ENCODE peak calls at places on chromosomes 11 and 22, in nine cellular contexts. L, O, C, M, H, A, X, U and V are unnamed samples.

GRCh38 chr11:68750197-68750987 is 928 bp downstream of the TESMIN start:
- DNase-seq in L (no peak), O (no peak), C (peak; percentile 11), M (no peak), H (peak; percentile 76), A (no peak), X (no peak), U (peak; percentile 79), V (no peak)

GRCh38 chr11:85718991-85719807 is 33.2 kb upstream of the CCDC89 start:
- DNase-seq in L (peak; percentile 73), O (peak; percentile 49), C (no peak), M (peak; percentile 95), H (peak; percentile 61), A (peak; percentile 93), X (no peak), U (peak; percentile 87), V (no peak)

GRCh38 chr11:44804449-44805151 is 77.8 kb downstream of the TSPAN18 start:
- DNase-seq in L (no peak), O (no peak), C (no peak), M (no peak), H (no peak), A (no peak), X (no peak), U (no peak), V (no peak)

GRCh38 chr11:92653448-92653847 is 316.0 kb upstream of the MTNR1B start:
- DNase-seq in L (no peak), O (no peak), C (no peak), M (no peak), H (no peak), A (no peak), X (no peak), U (no peak), V (no peak)

GRCh38 chr11:119153049-119153818 is 4.4 kb downstream of the ABCG4 start:
- DNase-seq in L (no peak), O (no peak), C (no peak), M (no peak), H (peak; percentile 54), A (no peak), X (no peak), U (no peak), V (no peak)

GRCh38 chr22:37742374-37743092 is 45.7 kb downstream of the TRIOBP start:
- DNase-seq in L (peak; percentile 54), O (no peak), C (peak; percentile 33), M (peak; percentile 90), H (no peak), A (peak; percentile 91), X (no peak), U (no peak), V (no peak)

GRCh38 chr11:104609297-104609696 is 289.0 kb downstream of the CASP12 start:
- DNase-seq in L (no peak), O (peak; percentile 14), C (peak; percentile 14), M (peak; percentile 46), H (peak; percentile 67), A (peak; percentile 82), X (peak; percentile 26), U (peak; percentile 51), V (no peak)

GRCh38 chr11:118051611-118052461 is 25.0 kb upstream of the TMPRSS4 start:
- DNase-seq in L (no peak), O (no peak), C (peak; percentile 55), M (no peak), H (no peak), A (no peak), X (no peak), U (no peak), V (peak; percentile 28)

GRCh38 chr11:70400643-70401042 is 2.3 kb downstream of the CTTN start:
- DNase-seq in L (no peak), O (no peak), C (peak; percentile 34), M (no peak), H (no peak), A (no peak), X (no peak), U (no peak), V (no peak)

GRCh38 chr11:96254087-96254486 is 88.9 kb downstream of the MAML2 start:
- DNase-seq in L (peak; percentile 42), O (no peak), C (no peak), M (no peak), H (no peak), A (peak; percentile 84), X (no peak), U (no peak), V (no peak)

GRCh38 chr11:46672381-46672839 is 28.0 kb downstream of the ARHGAP1 start:
- DNase-seq in L (peak; percentile 27), O (no peak), C (no peak), M (no peak), H (no peak), A (no peak), X (no peak), U (no peak), V (no peak)

GRCh38 chr22:32905400-32905799 is 103.9 kb downstream of the TIMP3 start:
- DNase-seq in L (no peak), O (peak; percentile 5), C (no peak), M (no peak), H (no peak), A (no peak), X (no peak), U (no peak), V (no peak)

GRCh38 chr11:81916459-81916858 is 817.2 kb downstream of the FAM181B start:
- DNase-seq in L (no peak), O (no peak), C (no peak), M (peak; percentile 20), H (no peak), A (no peak), X (no peak), U (no peak), V (no peak)

GRCh38 chr11:15969281-15969680 is 387.1 kb downstream of the SOX6 start:
- DNase-seq in L (peak; percentile 76), O (no peak), C (no peak), M (peak; percentile 92), H (no peak), A (peak; percentile 91), X (no peak), U (no peak), V (no peak)

GRCh38 chr11:112122206-112122605 is 35.5 kb downstream of the SDHD start:
- DNase-seq in L (no peak), O (no peak), C (no peak), M (peak; percentile 28), H (no peak), A (no peak), X (no peak), U (no peak), V (no peak)

GRCh38 chr22:23062616-23063538 is 7.4 kb upstream of the GNAZ start:
- DNase-seq in L (no peak), O (no peak), C (no peak), M (no peak), H (no peak), A (no peak), X (no peak), U (no peak), V (no peak)

GRCh38 chr11:77181226-77181625 is 53.2 kb downstream of the MYO7A start:
- DNase-seq in L (no peak), O (no peak), C (no peak), M (no peak), H (no peak), A (no peak), X (no peak), U (no peak), V (no peak)

GRCh38 chr11:109726061-109726460 is 304.1 kb downstream of the C11orf87 start:
- DNase-seq in L (no peak), O (no peak), C (no peak), M (peak; percentile 60), H (no peak), A (no peak), X (no peak), U (no peak), V (no peak)

GRCh38 chr11:78081583-78081982 is 1.9 kb upstream of the NDUFC2 start:
- DNase-seq in L (no peak), O (no peak), C (no peak), M (no peak), H (no peak), A (no peak), X (no peak), U (no peak), V (no peak)

GRCh38 chr22:38272373-38273134 is at the start of gene TMEM184B:
- DNase-seq in L (peak; percentile 76), O (peak; percentile 85), C (peak; percentile 86), M (peak; percentile 49), H (peak; percentile 98), A (no peak), X (peak; percentile 100), U (peak; percentile 79), V (peak; percentile 50)

GRCh38 chr11:115717215-115717584 is 213.0 kb upstream of the CADM1 start:
- DNase-seq in L (no peak), O (no peak), C (no peak), M (no peak), H (no peak), A (no peak), X (no peak), U (no peak), V (no peak)

GRCh38 chr11:76382209-76382608 is 1.1 kb downstream of the GVQW3 start:
- DNase-seq in L (no peak), O (no peak), C (no peak), M (no peak), H (no peak), A (no peak), X (no peak), U (peak; percentile 14), V (no peak)

GRCh38 chr11:127680146-127680545 is 679.6 kb upstream of the KIRREL3 start:
- DNase-seq in L (no peak), O (no peak), C (no peak), M (no peak), H (no peak), A (no peak), X (no peak), U (no peak), V (no peak)

GRCh38 chr11:1534682-1535081 is 37.4 kb downstream of the DUSP8 start:
- DNase-seq in L (peak; percentile 47), O (no peak), C (no peak), M (no peak), H (no peak), A (no peak), X (no peak), U (no peak), V (no peak)

GRCh38 chr11:126948563-126948962 is 52.0 kb downstream of the KIRREL3 start:
- DNase-seq in L (no peak), O (no peak), C (no peak), M (no peak), H (no peak), A (no peak), X (no peak), U (no peak), V (no peak)

GRCh38 chr22:48531721-48532435 is 1295.8 kb downstream of the BRD1 start:
- DNase-seq in L (no peak), O (no peak), C (no peak), M (no peak), H (no peak), A (no peak), X (no peak), U (no peak), V (no peak)

GRCh38 chr11:115659061-115659963 is 155.1 kb upstream of the CADM1 start:
- DNase-seq in L (peak; percentile 41), O (no peak), C (no peak), M (peak; percentile 44), H (peak; percentile 72), A (no peak), X (peak; percentile 40), U (peak; percentile 85), V (no peak)

GRCh38 chr11:83278351-83278750 is 7.8 kb downstream of the CCDC90B start:
- DNase-seq in L (no peak), O (no peak), C (no peak), M (no peak), H (no peak), A (peak; percentile 80), X (no peak), U (no peak), V (no peak)